ENCODE peak calls at places on chromosome 3, in five cellular contexts. One of them, this sample, is unnamed.

GRCh38 chr3:149339931-149340309 is 6.5 kb upstream of the TM4SF18 start:
- DNase-seq in fibroblast of the aortic adventitia: peak; percentile 98
- DNase-seq in non-pigmented ciliary epithelial cell: peak; percentile 97
- DNase-seq in keratinocyte: peak; percentile 88
- DNase-seq in activated CD4-positive, alpha-beta T cell treated with anti-CD3 and anti-CD28 coated beads for 1 hour: no peak
- DNase-seq in this sample: peak; percentile 91

GRCh38 chr3:14283821-14284438 is 105.3 kb downstream of the LSM3 start:
- DNase-seq in fibroblast of the aortic adventitia: no peak
- DNase-seq in non-pigmented ciliary epithelial cell: no peak
- DNase-seq in keratinocyte: no peak
- DNase-seq in activated CD4-positive, alpha-beta T cell treated with anti-CD3 and anti-CD28 coated beads for 1 hour: no peak
- DNase-seq in this sample: no peak

GRCh38 chr3:9224490-9224889 is 25.0 kb downstream of the SRGAP3 start:
- DNase-seq in keratinocyte: no peak
- DNase-seq in fibroblast of the aortic adventitia: peak; percentile 62
- DNase-seq in activated CD4-positive, alpha-beta T cell treated with anti-CD3 and anti-CD28 coated beads for 1 hour: no peak
- DNase-seq in non-pigmented ciliary epithelial cell: no peak
- DNase-seq in this sample: no peak

GRCh38 chr3:39668420-39668819 is 141.0 kb upstream of the MYRIP start:
- DNase-seq in non-pigmented ciliary epithelial cell: peak; percentile 24
- DNase-seq in keratinocyte: peak; percentile 15
- DNase-seq in fibroblast of the aortic adventitia: peak; percentile 75
- DNase-seq in activated CD4-positive, alpha-beta T cell treated with anti-CD3 and anti-CD28 coated beads for 1 hour: no peak
- DNase-seq in this sample: peak; percentile 21

GRCh38 chr3:69065318-69065964 is 13.3 kb upstream of the TMF1 start:
- DNase-seq in non-pigmented ciliary epithelial cell: no peak
- DNase-seq in fibroblast of the aortic adventitia: no peak
- DNase-seq in activated CD4-positive, alpha-beta T cell treated with anti-CD3 and anti-CD28 coated beads for 1 hour: no peak
- DNase-seq in keratinocyte: no peak
- DNase-seq in this sample: no peak

GRCh38 chr3:53180305-53181023 is 19.5 kb downstream of the PRKCD start:
- DNase-seq in fibroblast of the aortic adventitia: no peak
- DNase-seq in non-pigmented ciliary epithelial cell: no peak
- DNase-seq in keratinocyte: no peak
- DNase-seq in activated CD4-positive, alpha-beta T cell treated with anti-CD3 and anti-CD28 coated beads for 1 hour: no peak
- DNase-seq in this sample: no peak

GRCh38 chr3:127065561-127066270 is 82.8 kb downstream of the PLXNA1 start:
- DNase-seq in keratinocyte: no peak
- DNase-seq in non-pigmented ciliary epithelial cell: no peak
- DNase-seq in activated CD4-positive, alpha-beta T cell treated with anti-CD3 and anti-CD28 coated beads for 1 hour: no peak
- DNase-seq in fibroblast of the aortic adventitia: peak; percentile 12
- DNase-seq in this sample: no peak

GRCh38 chr3:32963871-32964270 is 12.4 kb downstream of the CCR4 start:
- DNase-seq in keratinocyte: peak; percentile 88
- DNase-seq in fibroblast of the aortic adventitia: no peak
- DNase-seq in non-pigmented ciliary epithelial cell: no peak
- DNase-seq in activated CD4-positive, alpha-beta T cell treated with anti-CD3 and anti-CD28 coated beads for 1 hour: no peak
- DNase-seq in this sample: no peak

GRCh38 chr3:138732465-138732864 is 102.3 kb downstream of the PIK3CB start:
- DNase-seq in fibroblast of the aortic adventitia: no peak
- DNase-seq in non-pigmented ciliary epithelial cell: no peak
- DNase-seq in keratinocyte: no peak
- DNase-seq in activated CD4-positive, alpha-beta T cell treated with anti-CD3 and anti-CD28 coated beads for 1 hour: no peak
- DNase-seq in this sample: no peak